ENCODE peak calls at places on chromosomes 5 and 9, in eight cellular contexts. R, T, O, E, S, F, X and H are unnamed samples.
A peak's percentile ranks its signal among the peaks of the same experiment; 100 is the strongest.

GRCh38 chr5:82749453-82749852 is 327.7 kb downstream of the TMEM167A start:
- DNase-seq in R (peak; percentile 4), T (no peak), O (no peak), E (no peak), S (no peak), F (no peak), X (no peak), H (no peak)

GRCh38 chr5:67879619-67880357 is 335.8 kb upstream of the PIK3R1 start:
- DNase-seq in R (no peak), T (no peak), O (no peak), E (no peak), S (no peak), F (no peak), X (no peak), H (no peak)

GRCh38 chr5:130045334-130045733 is 141.1 kb downstream of the CHSY3 start:
- DNase-seq in R (no peak), T (no peak), O (no peak), E (no peak), S (no peak), F (no peak), X (no peak), H (no peak)

GRCh38 chr9:29640507-29640906 is 2067.2 kb upstream of the C9orf72 start:
- DNase-seq in R (peak; percentile 66), T (no peak), O (no peak), E (no peak), S (no peak), F (no peak), X (no peak), H (no peak)

GRCh38 chr9:115913666-115914065 is 239.9 kb upstream of the PAPPA start:
- DNase-seq in R (no peak), T (no peak), O (no peak), E (no peak), S (no peak), F (no peak), X (no peak), H (no peak)

GRCh38 chr5:72314571-72315172 is 5.4 kb downstream of the MRPS27 start:
- DNase-seq in R (peak; percentile 60), T (no peak), O (peak; percentile 58), E (no peak), S (no peak), F (peak; percentile 55), X (no peak), H (no peak)

GRCh38 chr5:140073296-140073695 is 30.2 kb upstream of the NRG2 start:
- DNase-seq in R (peak; percentile 45), T (no peak), O (no peak), E (no peak), S (no peak), F (no peak), X (no peak), H (no peak)

GRCh38 chr5:143235423-143235822 is 168.1 kb downstream of the NR3C1 start:
- DNase-seq in R (peak; percentile 50), T (no peak), O (no peak), E (no peak), S (no peak), F (no peak), X (no peak), H (no peak)

GRCh38 chr5:178471666-178472065 is 118.5 kb downstream of the COL23A1 start:
- DNase-seq in R (no peak), T (no peak), O (no peak), E (no peak), S (no peak), F (no peak), X (no peak), H (no peak)

GRCh38 chr9:114397219-114397847 is 9.6 kb upstream of the AKNA start:
- DNase-seq in R (no peak), T (no peak), O (no peak), E (no peak), S (no peak), F (no peak), X (no peak), H (no peak)

GRCh38 chr9:114397848-114398605 is 10.2 kb upstream of the AKNA start:
- DNase-seq in R (peak; percentile 87), T (peak; percentile 96), O (peak; percentile 96), E (peak; percentile 98), S (peak; percentile 99), F (peak; percentile 96), X (peak; percentile 99), H (peak; percentile 90)

GRCh38 chr9:114395768-114396167 is 8.0 kb upstream of the AKNA start:
- DNase-seq in R (no peak), T (no peak), O (no peak), E (no peak), S (no peak), F (no peak), X (no peak), H (no peak)

GRCh38 chr9:114395196-114395595 is 7.4 kb upstream of the AKNA start:
- DNase-seq in R (no peak), T (no peak), O (no peak), E (no peak), S (no peak), F (no peak), X (no peak), H (no peak)

GRCh38 chr9:114396558-114397218 is 8.9 kb upstream of the AKNA start:
- DNase-seq in R (no peak), T (no peak), O (no peak), E (no peak), S (no peak), F (peak; percentile 57), X (no peak), H (no peak)
- H3K4me1 ChIP-seq in R (peaks cover 16% of the 10 kb centered on the region), T (peaks cover 14% of the 10 kb centered on the region), O (peaks cover 15% of the 10 kb centered on the region), E (peaks cover 58% of the 10 kb centered on the region), S (peaks cover 13% of the 10 kb centered on the region), F (no peaks in the 10 kb centered on the region), X (peaks cover 33% of the 10 kb centered on the region), H (peaks cover 84% of the 10 kb centered on the region)

GRCh38 chr9:111900934-111901612 is 4.5 kb downstream of the UGCG start:
- DNase-seq in R (no peak), T (no peak), O (no peak), E (no peak), S (no peak), F (no peak), X (no peak), H (no peak)

GRCh38 chr9:111902396-111903147 is 6.0 kb downstream of the UGCG start:
- DNase-seq in R (no peak), T (no peak), O (no peak), E (no peak), S (no peak), F (no peak), X (no peak), H (no peak)

GRCh38 chr9:111897831-111898144 is 1.2 kb downstream of the UGCG start:
- DNase-seq in R (peak; percentile 13), T (no peak), O (no peak), E (no peak), S (peak; percentile 48), F (no peak), X (no peak), H (no peak)

GRCh38 chr9:111898331-111899096 is 1.9 kb downstream of the UGCG start:
- DNase-seq in R (peak; percentile 19), T (no peak), O (no peak), E (no peak), S (no peak), F (no peak), X (no peak), H (no peak)

DNA sequence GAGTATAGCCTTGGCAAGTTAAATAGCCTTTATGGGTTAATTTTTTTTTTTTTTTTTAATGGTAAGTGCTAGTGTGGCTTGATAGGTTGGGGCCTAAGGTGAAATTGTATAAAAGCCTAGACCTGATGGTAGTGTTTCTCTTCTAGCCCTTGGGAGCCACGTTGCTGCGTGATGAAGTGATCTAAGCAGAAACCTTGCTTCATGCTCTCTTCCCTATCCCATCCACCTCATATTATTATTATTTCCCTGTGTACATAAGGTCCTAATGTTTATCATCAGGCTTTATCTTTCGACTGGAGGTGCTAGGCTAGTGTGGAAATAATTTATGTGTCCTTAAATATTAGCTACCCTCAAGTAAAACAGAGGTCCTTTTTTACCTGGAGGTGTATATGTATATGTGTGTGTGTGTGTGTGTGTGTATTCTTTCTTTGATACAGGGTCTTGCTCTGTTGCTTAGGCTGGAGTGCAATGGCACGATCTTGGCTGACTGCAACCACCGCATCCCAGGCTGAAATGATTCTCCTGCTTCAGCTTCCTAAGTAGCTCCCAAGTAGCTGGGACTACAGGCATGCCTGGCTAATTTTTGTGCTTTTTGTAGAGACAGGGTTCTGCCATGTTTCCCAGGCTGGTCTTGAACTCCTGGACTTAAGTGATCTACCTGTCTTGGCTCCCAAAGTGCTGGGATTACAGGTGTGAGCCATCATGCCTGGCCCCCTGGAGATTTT is 3.6 kb downstream of the UGCG start:
- DNase-seq in R (no peak), T (no peak), O (no peak), E (no peak), S (no peak), F (no peak), X (no peak), H (no peak)
- H3K27ac ChIP-seq in R (no peak overlapping the region), T (no peak overlapping the region), O (no peak overlapping the region), E (no peak overlapping the region), S (no peak overlapping the region), F (peak overlapping the region; percentile 24), X (no peak overlapping the region), H (no peak overlapping the region)

DNA sequence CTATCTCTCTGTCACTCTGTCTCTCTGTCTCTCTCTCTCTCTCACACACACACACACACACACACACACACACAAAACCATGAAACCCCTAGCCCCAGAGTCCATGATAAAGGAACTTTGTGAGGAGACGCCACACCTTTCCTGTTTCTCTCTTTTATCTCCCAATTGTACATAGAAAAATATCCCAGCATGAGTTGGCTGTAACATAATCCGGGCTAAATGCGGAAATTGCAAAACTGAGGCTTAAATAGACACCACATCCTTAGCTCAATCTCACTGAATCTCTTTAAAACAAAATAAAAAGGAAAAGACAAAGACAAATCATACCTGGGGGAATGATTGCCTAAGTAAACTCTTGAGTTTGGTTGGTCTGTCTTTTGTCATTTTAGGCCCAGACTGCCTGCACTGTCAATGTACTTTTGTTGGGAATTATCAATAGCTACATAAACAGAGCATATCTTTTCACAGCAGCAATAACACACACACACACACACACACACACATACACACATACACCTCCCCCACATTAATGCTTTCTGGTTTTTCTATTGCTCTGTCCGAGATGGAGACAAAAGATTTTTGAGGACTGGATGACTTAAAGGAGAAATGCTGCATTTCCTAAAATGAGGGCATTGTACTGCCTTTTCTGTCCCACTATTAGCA is 321.7 kb downstream of the NFIB start:
- DNase-seq in R (peak; percentile 18), T (no peak), O (no peak), E (no peak), S (no peak), F (no peak), X (no peak), H (no peak)
- H3K4me1 ChIP-seq in R (no peaks in the 10 kb centered on the region), T (no peaks in the 10 kb centered on the region), O (no peaks in the 10 kb centered on the region), E (no peaks in the 10 kb centered on the region), S (no peaks in the 10 kb centered on the region), F (no peaks in the 10 kb centered on the region), X (no peaks in the 10 kb centered on the region), H (no peaks in the 10 kb centered on the region)

GRCh38 chr5:114097570-114097969 is 264.3 kb upstream of the KCNN2 start:
- DNase-seq in R (no peak), T (no peak), O (no peak), E (no peak), S (no peak), F (no peak), X (no peak), H (no peak)

GRCh38 chr5:114101153-114101552 is 260.7 kb upstream of the KCNN2 start:
- DNase-seq in R (peak; percentile 64), T (no peak), O (peak; percentile 13), E (no peak), S (no peak), F (no peak), X (no peak), H (no peak)

GRCh38 chr5:114099161-114099560 is 262.7 kb upstream of the KCNN2 start:
- DNase-seq in R (no peak), T (no peak), O (no peak), E (no peak), S (no peak), F (no peak), X (no peak), H (no peak)
- H3K27ac ChIP-seq in R (no peak overlapping the region), T (no peak overlapping the region), O (no peak overlapping the region), E (no peak overlapping the region), S (no peak overlapping the region), F (no peak overlapping the region), X (no peak overlapping the region), H (no peak overlapping the region)

GRCh38 chr9:93092171-93092991 is 3.6 kb upstream of the CARD19 start:
- DNase-seq in R (no peak), T (no peak), O (no peak), E (no peak), S (peak; percentile 7), F (no peak), X (peak; percentile 61), H (no peak)
- H3K4me1 ChIP-seq in R (peaks cover 10% of the 10 kb centered on the region), T (peaks cover 28% of the 10 kb centered on the region), O (peaks cover 43% of the 10 kb centered on the region), E (peaks cover 34% of the 10 kb centered on the region), S (peaks cover 10% of the 10 kb centered on the region), F (peaks cover 6% of the 10 kb centered on the region), X (peaks cover 32% of the 10 kb centered on the region), H (peaks cover 37% of the 10 kb centered on the region)